ENCODE peak calls at places on chromosomes 16 and 17, in nine cellular contexts. One of them, this sample, is unnamed.

GRCh38 chr17:83198366-83199341 is 119.2 kb downstream of the METRNL start:
- DNase-seq in psoas muscle: peak
- DNase-seq in cardiac muscle cell: no peak
- DNase-seq in CD4-positive, CD25-positive, alpha-beta regulatory T cell: no peak
- DNase-seq in right lobe of liver: peak
- DNase-seq in right cardiac atrium: peak
- DNase-seq in CD8-positive, alpha-beta T cell: no peak
- DNase-seq in small intestine: no peak
- DNase-seq in CD4-positive, alpha-beta T cell: no peak
- DNase-seq in this sample: no peak

GRCh38 chr17:64393000-64393402 is 2.3 kb upstream of the PECAM1 start:
- DNase-seq in CD8-positive, alpha-beta T cell: peak
- DNase-seq in CD4-positive, CD25-positive, alpha-beta regulatory T cell: peak
- DNase-seq in psoas muscle: no peak
- DNase-seq in CD4-positive, alpha-beta T cell: no peak
- DNase-seq in right lobe of liver: no peak
- DNase-seq in small intestine: no peak
- DNase-seq in right cardiac atrium: no peak
- DNase-seq in cardiac muscle cell: no peak
- DNase-seq in this sample: no peak

GRCh38 chr17:45656527-45657181 is 127.5 kb upstream of the CRHR1 start:
- DNase-seq in CD4-positive, alpha-beta T cell: no peak
- DNase-seq in right lobe of liver: no peak
- DNase-seq in cardiac muscle cell: no peak
- DNase-seq in psoas muscle: no peak
- DNase-seq in small intestine: no peak
- DNase-seq in CD4-positive, CD25-positive, alpha-beta regulatory T cell: no peak
- DNase-seq in CD8-positive, alpha-beta T cell: no peak
- DNase-seq in right cardiac atrium: no peak
- DNase-seq in this sample: no peak

GRCh38 chr16:82801361-82801760 is 174.6 kb downstream of the CDH13 start:
- DNase-seq in small intestine: no peak
- DNase-seq in CD4-positive, CD25-positive, alpha-beta regulatory T cell: no peak
- DNase-seq in CD8-positive, alpha-beta T cell: no peak
- DNase-seq in CD4-positive, alpha-beta T cell: no peak
- DNase-seq in right cardiac atrium: no peak
- DNase-seq in right lobe of liver: no peak
- DNase-seq in cardiac muscle cell: no peak
- DNase-seq in psoas muscle: no peak
- DNase-seq in this sample: no peak

GRCh38 chr16:82182237-82183003 is 12.4 kb upstream of the MPHOSPH6 start:
- DNase-seq in CD4-positive, CD25-positive, alpha-beta regulatory T cell: no peak
- DNase-seq in small intestine: no peak
- DNase-seq in right lobe of liver: no peak
- DNase-seq in CD8-positive, alpha-beta T cell: no peak
- DNase-seq in CD4-positive, alpha-beta T cell: no peak
- DNase-seq in cardiac muscle cell: peak
- DNase-seq in right cardiac atrium: no peak
- DNase-seq in psoas muscle: no peak
- DNase-seq in this sample: no peak

GRCh38 chr17:48646183-48647102 is 20.3 kb upstream of the HOXB9 start:
- DNase-seq in right lobe of liver: no peak
- DNase-seq in cardiac muscle cell: no peak
- DNase-seq in CD8-positive, alpha-beta T cell: no peak
- DNase-seq in psoas muscle: no peak
- DNase-seq in right cardiac atrium: no peak
- DNase-seq in CD4-positive, CD25-positive, alpha-beta regulatory T cell: peak
- DNase-seq in small intestine: no peak
- DNase-seq in CD4-positive, alpha-beta T cell: no peak
- DNase-seq in this sample: no peak

GRCh38 chr17:50147841-50148225 is 2.6 kb downstream of the PPP1R9B start:
- DNase-seq in cardiac muscle cell: peak
- DNase-seq in CD4-positive, alpha-beta T cell: no peak
- DNase-seq in small intestine: peak
- DNase-seq in CD8-positive, alpha-beta T cell: no peak
- DNase-seq in CD4-positive, CD25-positive, alpha-beta regulatory T cell: no peak
- DNase-seq in right cardiac atrium: peak
- DNase-seq in right lobe of liver: peak
- DNase-seq in psoas muscle: no peak
- DNase-seq in this sample: no peak

GRCh38 chr17:60169921-60170817 is 20.4 kb downstream of the CA4 start:
- DNase-seq in small intestine: peak
- DNase-seq in right lobe of liver: no peak
- DNase-seq in psoas muscle: peak
- DNase-seq in right cardiac atrium: peak
- DNase-seq in CD8-positive, alpha-beta T cell: no peak
- DNase-seq in cardiac muscle cell: peak
- DNase-seq in CD4-positive, alpha-beta T cell: no peak
- DNase-seq in CD4-positive, CD25-positive, alpha-beta regulatory T cell: peak
- DNase-seq in this sample: peak

GRCh38 chr17:50255766-50256480 is 18.3 kb upstream of the TMEM92 start:
- DNase-seq in right lobe of liver: no peak
- DNase-seq in CD4-positive, alpha-beta T cell: no peak
- DNase-seq in right cardiac atrium: no peak
- DNase-seq in small intestine: no peak
- DNase-seq in psoas muscle: no peak
- DNase-seq in CD8-positive, alpha-beta T cell: no peak
- DNase-seq in cardiac muscle cell: no peak
- DNase-seq in CD4-positive, CD25-positive, alpha-beta regulatory T cell: no peak
- DNase-seq in this sample: no peak

GRCh38 chr17:34311291-34311690 is 7.9 kb upstream of the CCL8 start:
- DNase-seq in CD4-positive, CD25-positive, alpha-beta regulatory T cell: no peak
- DNase-seq in right lobe of liver: no peak
- DNase-seq in right cardiac atrium: no peak
- DNase-seq in CD4-positive, alpha-beta T cell: no peak
- DNase-seq in CD8-positive, alpha-beta T cell: no peak
- DNase-seq in cardiac muscle cell: no peak
- DNase-seq in small intestine: no peak
- DNase-seq in psoas muscle: no peak
- DNase-seq in this sample: no peak

GRCh38 chr16:79609861-79610260 is 9.3 kb upstream of the MAF start:
- DNase-seq in right cardiac atrium: peak
- DNase-seq in CD4-positive, alpha-beta T cell: no peak
- DNase-seq in right lobe of liver: no peak
- DNase-seq in psoas muscle: no peak
- DNase-seq in small intestine: no peak
- DNase-seq in CD8-positive, alpha-beta T cell: no peak
- DNase-seq in cardiac muscle cell: no peak
- DNase-seq in CD4-positive, CD25-positive, alpha-beta regulatory T cell: no peak
- DNase-seq in this sample: no peak

GRCh38 chr16:180921-181667 is 835 bp downstream of the HBQ1 start:
- DNase-seq in small intestine: peak
- DNase-seq in right cardiac atrium: peak
- DNase-seq in cardiac muscle cell: peak
- DNase-seq in psoas muscle: peak
- DNase-seq in right lobe of liver: peak
- DNase-seq in CD4-positive, alpha-beta T cell: peak
- DNase-seq in CD8-positive, alpha-beta T cell: peak
- DNase-seq in CD4-positive, CD25-positive, alpha-beta regulatory T cell: peak
- DNase-seq in this sample: peak

GRCh38 chr16:89565506-89566372 is 5.3 kb downstream of the RPL13 start:
- DNase-seq in small intestine: peak
- DNase-seq in CD8-positive, alpha-beta T cell: peak
- DNase-seq in cardiac muscle cell: peak
- DNase-seq in right lobe of liver: peak
- DNase-seq in psoas muscle: peak
- DNase-seq in right cardiac atrium: peak
- DNase-seq in CD4-positive, CD25-positive, alpha-beta regulatory T cell: peak
- DNase-seq in CD4-positive, alpha-beta T cell: peak
- DNase-seq in this sample: peak

GRCh38 chr16:3861808-3862451 is 18.6 kb downstream of the CREBBP start:
- DNase-seq in CD4-positive, CD25-positive, alpha-beta regulatory T cell: no peak
- DNase-seq in right cardiac atrium: peak
- DNase-seq in right lobe of liver: no peak
- DNase-seq in cardiac muscle cell: no peak
- DNase-seq in small intestine: no peak
- DNase-seq in psoas muscle: no peak
- DNase-seq in CD4-positive, alpha-beta T cell: no peak
- DNase-seq in CD8-positive, alpha-beta T cell: no peak
- DNase-seq in this sample: no peak

GRCh38 chr17:16521070-16521727 is 29.2 kb upstream of the LRRC75A start:
- DNase-seq in CD4-positive, alpha-beta T cell: peak
- DNase-seq in CD4-positive, CD25-positive, alpha-beta regulatory T cell: peak
- DNase-seq in small intestine: peak
- DNase-seq in right lobe of liver: peak
- DNase-seq in cardiac muscle cell: peak
- DNase-seq in psoas muscle: peak
- DNase-seq in CD8-positive, alpha-beta T cell: peak
- DNase-seq in right cardiac atrium: peak
- DNase-seq in this sample: peak

DNA sequence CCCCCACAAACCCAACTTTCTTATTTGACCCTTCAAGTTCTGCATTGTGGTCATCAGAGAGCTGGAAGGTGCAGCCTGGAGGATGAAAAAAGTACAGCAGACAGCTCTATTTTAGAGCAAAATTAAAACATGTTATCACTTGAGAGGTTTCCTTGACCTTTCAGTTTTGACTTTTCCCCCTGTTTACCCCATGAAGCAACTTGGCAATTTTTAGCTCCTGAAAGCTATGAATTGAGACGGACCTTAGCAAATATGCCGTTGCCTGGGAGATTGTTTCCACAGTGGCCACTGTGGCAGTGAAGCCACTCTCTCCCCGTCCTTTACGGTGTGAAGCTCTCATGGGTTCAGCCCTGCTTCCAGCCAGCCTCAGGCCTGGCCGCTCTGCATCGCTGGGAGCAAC is 398.6 kb downstream of the CPPED1 start:
- DNase-seq in CD4-positive, CD25-positive, alpha-beta regulatory T cell: no peak
- DNase-seq in cardiac muscle cell: no peak
- DNase-seq in right lobe of liver: no peak
- DNase-seq in psoas muscle: no peak
- DNase-seq in small intestine: no peak
- DNase-seq in CD4-positive, alpha-beta T cell: no peak
- DNase-seq in right cardiac atrium: no peak
- DNase-seq in CD8-positive, alpha-beta T cell: no peak
- DNase-seq in this sample: no peak
- H3K27ac ChIP-seq in CD4-positive, CD25-positive, alpha-beta regulatory T cell: no peak
- H3K27ac ChIP-seq in cardiac muscle cell: no peak
- H3K27ac ChIP-seq in right lobe of liver: no peak
- H3K27ac ChIP-seq in psoas muscle: no peak
- H3K27ac ChIP-seq in small intestine: no peak
- H3K27ac ChIP-seq in CD4-positive, alpha-beta T cell: no peak
- H3K27ac ChIP-seq in right cardiac atrium: no peak
- H3K27ac ChIP-seq in CD8-positive, alpha-beta T cell: no peak
- H3K27ac ChIP-seq in this sample: no peak

GRCh38 chr17:12522743-12523181 is 142.9 kb upstream of the MYOCD start:
- DNase-seq in psoas muscle: no peak
- DNase-seq in cardiac muscle cell: peak
- DNase-seq in right lobe of liver: no peak
- DNase-seq in small intestine: peak
- DNase-seq in right cardiac atrium: peak
- DNase-seq in CD4-positive, alpha-beta T cell: no peak
- DNase-seq in CD8-positive, alpha-beta T cell: no peak
- DNase-seq in CD4-positive, CD25-positive, alpha-beta regulatory T cell: no peak
- DNase-seq in this sample: peak
- H3K27ac ChIP-seq in psoas muscle: no peak
- H3K27ac ChIP-seq in cardiac muscle cell: peak
- H3K27ac ChIP-seq in right lobe of liver: no peak
- H3K27ac ChIP-seq in small intestine: no peak
- H3K27ac ChIP-seq in right cardiac atrium: no peak
- H3K27ac ChIP-seq in CD4-positive, alpha-beta T cell: no peak
- H3K27ac ChIP-seq in CD8-positive, alpha-beta T cell: no peak
- H3K27ac ChIP-seq in CD4-positive, CD25-positive, alpha-beta regulatory T cell: no peak
- H3K27ac ChIP-seq in this sample: no peak

GRCh38 chr17:57861000-57861736 is 11.3 kb upstream of the MRPS23 start:
- DNase-seq in CD4-positive, alpha-beta T cell: peak
- DNase-seq in CD4-positive, CD25-positive, alpha-beta regulatory T cell: peak
- DNase-seq in psoas muscle: peak
- DNase-seq in cardiac muscle cell: no peak
- DNase-seq in right lobe of liver: peak
- DNase-seq in CD8-positive, alpha-beta T cell: peak
- DNase-seq in small intestine: peak
- DNase-seq in right cardiac atrium: peak
- DNase-seq in this sample: peak
- H3K27ac ChIP-seq in CD4-positive, alpha-beta T cell: no peak
- H3K27ac ChIP-seq in CD4-positive, CD25-positive, alpha-beta regulatory T cell: no peak
- H3K27ac ChIP-seq in psoas muscle: peak
- H3K27ac ChIP-seq in cardiac muscle cell: no peak
- H3K27ac ChIP-seq in right lobe of liver: no peak
- H3K27ac ChIP-seq in CD8-positive, alpha-beta T cell: no peak
- H3K27ac ChIP-seq in small intestine: peak
- H3K27ac ChIP-seq in right cardiac atrium: peak
- H3K27ac ChIP-seq in this sample: peak

GRCh38 chr17:8175795-8176196 is 384 bp downstream of the TMEM107 start:
- DNase-seq in right cardiac atrium: no peak
- DNase-seq in CD8-positive, alpha-beta T cell: no peak
- DNase-seq in CD4-positive, CD25-positive, alpha-beta regulatory T cell: no peak
- DNase-seq in small intestine: no peak
- DNase-seq in right lobe of liver: peak
- DNase-seq in psoas muscle: no peak
- DNase-seq in cardiac muscle cell: no peak
- DNase-seq in CD4-positive, alpha-beta T cell: no peak
- DNase-seq in this sample: no peak

GRCh38 chr17:8173871-8174322 is 2.3 kb downstream of the TMEM107 start:
- DNase-seq in CD4-positive, CD25-positive, alpha-beta regulatory T cell: no peak
- DNase-seq in cardiac muscle cell: no peak
- DNase-seq in CD8-positive, alpha-beta T cell: no peak
- DNase-seq in right lobe of liver: peak
- DNase-seq in right cardiac atrium: no peak
- DNase-seq in psoas muscle: no peak
- DNase-seq in CD4-positive, alpha-beta T cell: no peak
- DNase-seq in small intestine: no peak
- DNase-seq in this sample: no peak

GRCh38 chr17:8173056-8173870 is 2.9 kb downstream of the TMEM107 start:
- DNase-seq in cardiac muscle cell: peak
- DNase-seq in small intestine: peak
- DNase-seq in psoas muscle: peak
- DNase-seq in CD4-positive, CD25-positive, alpha-beta regulatory T cell: peak
- DNase-seq in CD4-positive, alpha-beta T cell: peak
- DNase-seq in CD8-positive, alpha-beta T cell: peak
- DNase-seq in right cardiac atrium: peak
- DNase-seq in right lobe of liver: peak
- DNase-seq in this sample: peak

GRCh38 chr17:8176197-8176940 is at the start of gene TMEM107:
- DNase-seq in CD4-positive, CD25-positive, alpha-beta regulatory T cell: peak
- DNase-seq in right lobe of liver: peak
- DNase-seq in cardiac muscle cell: peak
- DNase-seq in right cardiac atrium: peak
- DNase-seq in CD8-positive, alpha-beta T cell: peak
- DNase-seq in small intestine: peak
- DNase-seq in psoas muscle: peak
- DNase-seq in CD4-positive, alpha-beta T cell: peak
- DNase-seq in this sample: peak

DNA sequence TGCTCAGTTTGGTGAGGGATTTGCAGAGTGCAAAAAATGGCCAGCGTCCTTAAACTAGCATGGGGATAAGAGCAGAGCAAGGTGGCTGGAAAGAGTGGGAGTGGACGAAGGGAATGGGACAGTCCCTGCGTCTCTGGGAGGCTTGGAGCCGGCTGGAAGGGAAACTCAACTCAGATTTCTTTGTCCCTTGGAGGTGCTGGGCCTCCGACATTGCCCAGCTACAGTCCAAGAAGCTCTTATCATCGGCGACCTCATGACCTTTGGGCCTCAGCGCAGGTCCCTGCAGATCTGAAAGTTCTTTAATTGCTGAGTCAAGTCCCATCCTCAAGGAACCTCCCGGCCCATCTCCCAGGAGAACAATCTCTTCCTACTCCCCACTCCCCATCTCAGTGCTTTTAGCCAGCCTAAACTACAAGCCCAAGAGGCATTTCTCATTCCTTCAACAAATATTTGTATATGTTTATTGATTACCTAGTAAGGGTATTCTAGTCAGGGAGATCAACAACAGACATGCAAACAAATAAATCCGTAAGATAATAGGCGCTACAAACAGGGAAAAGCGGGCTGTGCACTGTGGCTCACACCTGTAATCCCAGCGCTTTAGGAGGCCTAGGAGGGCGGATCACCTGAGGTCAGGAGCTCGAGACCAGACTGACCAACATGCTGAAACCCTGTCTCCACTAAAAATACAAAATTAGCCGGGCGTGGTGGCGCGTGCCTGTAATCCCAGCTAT is 985 bp upstream of the TMEM107 start:
- DNase-seq in cardiac muscle cell: no peak
- DNase-seq in CD4-positive, alpha-beta T cell: no peak
- DNase-seq in right lobe of liver: peak
- DNase-seq in CD4-positive, CD25-positive, alpha-beta regulatory T cell: no peak
- DNase-seq in CD8-positive, alpha-beta T cell: no peak
- DNase-seq in psoas muscle: peak
- DNase-seq in right cardiac atrium: no peak
- DNase-seq in small intestine: no peak
- DNase-seq in this sample: no peak
- H3K27ac ChIP-seq in cardiac muscle cell: peak
- H3K27ac ChIP-seq in CD4-positive, alpha-beta T cell: peak
- H3K27ac ChIP-seq in right lobe of liver: no peak
- H3K27ac ChIP-seq in CD4-positive, CD25-positive, alpha-beta regulatory T cell: peak
- H3K27ac ChIP-seq in CD8-positive, alpha-beta T cell: peak
- H3K27ac ChIP-seq in psoas muscle: no peak
- H3K27ac ChIP-seq in right cardiac atrium: peak
- H3K27ac ChIP-seq in small intestine: peak
- H3K27ac ChIP-seq in this sample: peak